ENCODE peak calls at places on chromosomes 13 and 19, in eight cellular contexts. D is CD8-positive, alpha-beta T cell; P is ascending aorta; Y is GM23248; A is upper lobe of right lung; U is ovary; O is uterus; B is K562. X is an unnamed sample.

GRCh38 chr13:31035162-31035951 is 102.9 kb downstream of the TEX26 start:
- DNase-seq in Y (peak; percentile 60), A (no peak), B (no peak), U (peak; percentile 50), P (no peak), D (no peak), O (peak; percentile 50), X (no peak)

GRCh38 chr13:36918246-36919060 is 1.6 kb downstream of the SMAD9 start:
- DNase-seq in A (no peak), D (no peak), O (no peak), B (no peak), P (no peak), Y (peak; percentile 58), U (no peak), X (no peak)

GRCh38 chr19:3499738-3500428 is 591 bp downstream of the DOHH start:
- DNase-seq in A (no peak), Y (peak; percentile 21), B (no peak), P (no peak), O (no peak), U (no peak), D (no peak), X (peak; percentile 25)

GRCh38 chr19:12544401-12544876 is 6.8 kb downstream of the ZNF564 start:
- DNase-seq in D (no peak), B (peak; percentile 69), A (no peak), U (no peak), P (no peak), O (no peak), Y (peak; percentile 32), X (no peak)

GRCh38 chr19:15591796-15592195 is 23.2 kb upstream of the CYP4F8 start:
- DNase-seq in D (no peak), Y (no peak), A (no peak), B (no peak), O (no peak), P (no peak), U (no peak), X (no peak)

GRCh38 chr19:45527731-45528130 is 20.5 kb downstream of the VASP start:
- DNase-seq in A (no peak), Y (no peak), U (peak; percentile 37), B (peak; percentile 34), P (no peak), D (no peak), O (no peak), X (no peak)

GRCh38 chr19:50327461-50328256 is 1.5 kb downstream of the KCNC3 start:
- DNase-seq in O (no peak), Y (no peak), D (no peak), U (no peak), A (peak; percentile 51), P (no peak), B (no peak), X (peak; percentile 52)

GRCh38 chr13:26502826-26503225 is 54.7 kb upstream of the WASF3 start:
- DNase-seq in D (no peak), U (no peak), B (no peak), Y (peak; percentile 99), P (peak; percentile 13), O (no peak), A (no peak), X (no peak)

GRCh38 chr19:10230155-10230903 is 802 bp downstream of the S1PR2 start:
- DNase-seq in D (peak; percentile 48), U (peak; percentile 76), O (peak; percentile 80), A (peak; percentile 82), P (no peak), B (peak; percentile 72), Y (peak; percentile 68), X (peak; percentile 36)

GRCh38 chr19:16883518-16883917 is 5.3 kb upstream of the F2RL3 start:
- DNase-seq in D (no peak), B (no peak), U (no peak), O (no peak), A (no peak), P (no peak), Y (no peak), X (no peak)

GRCh38 chr13:46341112-46341711 is 45.8 kb downstream of the RUBCNL start:
- DNase-seq in A (no peak), B (no peak), Y (peak; percentile 92), P (no peak), D (no peak), O (no peak), U (no peak), X (no peak)

GRCh38 chr13:112911883-112912282 is 57.1 kb upstream of the MCF2L start:
- DNase-seq in D (no peak), Y (no peak), O (no peak), A (no peak), B (no peak), P (no peak), U (no peak), X (no peak)

GRCh38 chr19:3708207-3708931 is at the start of gene TJP3:
- DNase-seq in P (no peak), D (no peak), A (peak; percentile 92), U (no peak), B (no peak), Y (peak; percentile 58), O (no peak), X (peak; percentile 63)

GRCh38 chr13:39350461-39350881 is 252.5 kb downstream of the LHFPL6 start:
- DNase-seq in U (no peak), D (no peak), A (no peak), P (no peak), B (no peak), Y (no peak), O (no peak), X (no peak)

GRCh38 chr13:43153436-43154082 is 130.2 kb downstream of the DNAJC15 start:
- DNase-seq in D (no peak), B (no peak), Y (peak; percentile 33), A (no peak), O (no peak), P (no peak), U (no peak), X (no peak)

GRCh38 chr19:3478409-3479176 is 1.7 kb downstream of the SMIM24 start:
- DNase-seq in O (no peak), A (no peak), D (peak; percentile 20), U (no peak), Y (no peak), B (peak; percentile 25), P (no peak), X (no peak)

GRCh38 chr19:32878988-32879387 is 9.4 kb upstream of the SLC7A9 start:
- DNase-seq in B (no peak), Y (no peak), P (no peak), A (peak; percentile 18), O (no peak), U (no peak), D (no peak), X (no peak)
- H3K4me1 ChIP-seq in B (no peaks in the 10 kb centered on the region), Y (no peaks in the 10 kb centered on the region), P (no peaks in the 10 kb centered on the region), A (no peaks in the 10 kb centered on the region), O (no peaks in the 10 kb centered on the region), U (no peaks in the 10 kb centered on the region), D (no peaks in the 10 kb centered on the region), X (no peaks in the 10 kb centered on the region)

DNA sequence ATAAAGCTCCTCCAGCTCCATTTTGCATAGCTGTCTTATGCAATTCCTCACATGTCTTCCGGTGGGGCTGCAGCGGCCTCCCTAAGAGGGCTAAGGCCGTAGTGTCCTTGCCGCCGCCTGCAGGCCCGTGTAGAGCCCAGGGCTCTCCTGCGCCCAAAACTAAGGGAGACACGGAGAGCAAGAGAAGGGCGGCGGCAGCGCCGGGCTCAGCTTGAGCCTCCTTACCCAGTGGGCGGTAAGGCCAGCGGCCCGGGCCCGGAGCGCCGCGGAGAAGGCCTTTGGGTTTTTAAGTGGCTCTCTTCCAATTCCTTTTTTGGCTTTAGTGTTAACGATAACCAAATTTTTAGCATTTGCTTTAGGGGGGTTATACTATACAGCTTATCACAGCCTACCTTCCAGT is 30.1 kb downstream of the ZNF677 start:
- DNase-seq in O (no peak), D (no peak), B (no peak), Y (no peak), P (no peak), A (no peak), U (no peak), X (no peak)
- H3K9me3 ChIP-seq in O (peaks cover 55% of the 10 kb centered on the region), D (peaks cover 15% of the 10 kb centered on the region), B (peaks cover 2% of the 10 kb centered on the region), Y (peaks cover 7% of the 10 kb centered on the region), P (peaks cover 68% of the 10 kb centered on the region), A (peaks cover 70% of the 10 kb centered on the region), U (no peaks in the 10 kb centered on the region), X (no peaks in the 10 kb centered on the region)

GRCh38 chr19:54896036-54896435 is 9.9 kb upstream of the NCR1 start:
- DNase-seq in A (no peak), U (no peak), D (no peak), Y (no peak), B (no peak), P (no peak), O (no peak), X (no peak)
- H3K27me3 ChIP-seq in A (no peaks in the 10 kb centered on the region), U (no peaks in the 10 kb centered on the region), D (no peaks in the 10 kb centered on the region), Y (no peaks in the 10 kb centered on the region), B (no peaks in the 10 kb centered on the region), P (no peaks in the 10 kb centered on the region), O (no peaks in the 10 kb centered on the region), X (no peaks in the 10 kb centered on the region)

GRCh38 chr13:75366380-75367280 is 115.3 kb downstream of the TBC1D4 start:
- DNase-seq in P (no peak), B (no peak), A (no peak), Y (no peak), U (no peak), O (no peak), D (no peak), X (no peak)
- H3K4me1 ChIP-seq in P (no peaks in the 10 kb centered on the region), B (peaks cover 6% of the 10 kb centered on the region), A (peaks cover 23% of the 10 kb centered on the region), Y (peaks cover 44% of the 10 kb centered on the region), U (peaks cover 5% of the 10 kb centered on the region), O (no peaks in the 10 kb centered on the region), D (no peaks in the 10 kb centered on the region), X (peaks cover 10% of the 10 kb centered on the region)

GRCh38 chr19:23868630-23869029 is 46.1 kb upstream of the ZNF726 start:
- DNase-seq in P (no peak), B (no peak), D (no peak), O (no peak), U (no peak), A (no peak), Y (no peak), X (no peak)
- H3K9me3 ChIP-seq in P (no peaks in the 10 kb centered on the region), B (no peaks in the 10 kb centered on the region), D (no peaks in the 10 kb centered on the region), O (no peaks in the 10 kb centered on the region), U (no peaks in the 10 kb centered on the region), A (no peaks in the 10 kb centered on the region), Y (no peaks in the 10 kb centered on the region), X (no peaks in the 10 kb centered on the region)

GRCh38 chr19:34512254-34512796 is 30.8 kb downstream of the WTIP start:
- DNase-seq in Y (no peak), U (no peak), D (no peak), B (no peak), A (peak; percentile 53), P (no peak), O (no peak), X (no peak)
- H3K27me3 ChIP-seq in Y (peaks cover 5% of the 10 kb centered on the region), U (no peaks in the 10 kb centered on the region), D (no peaks in the 10 kb centered on the region), B (peaks cover 2% of the 10 kb centered on the region), A (no peaks in the 10 kb centered on the region), P (no peaks in the 10 kb centered on the region), O (no peaks in the 10 kb centered on the region), X (no peaks in the 10 kb centered on the region)

X was measured in pancreas.